ENCODE peak calls at places on chromosome 5, in nine cellular contexts. J is cardiac muscle cell; B is psoas muscle; R is H1; U is mesenchymal stem cell; O is astrocyte; X is effector memory CD4-positive, alpha-beta T cell; W is tibial artery; G is spleen. S is an unnamed sample.

GRCh38 chr5:171351674-171352073 is 36.0 kb upstream of the NPM1 start:
- DNase-seq in J (no peak), B (no peak), R (no peak), U (no peak), O (no peak), X (no peak), W (no peak), G (no peak), S (no peak)

GRCh38 chr5:162323471-162323870 is 255.9 kb downstream of the GABRG2 start:
- DNase-seq in J (peak; percentile 7), B (no peak), R (no peak), U (peak; percentile 22), O (no peak), X (no peak), W (no peak), G (no peak), S (no peak)

GRCh38 chr5:19256036-19256435 is 732.0 kb downstream of the CDH18 start:
- DNase-seq in J (peak; percentile 16), B (no peak), R (no peak), U (no peak), O (peak; percentile 13), X (no peak), W (no peak), G (no peak), S (no peak)

GRCh38 chr5:135154197-135154596 is 120.2 kb upstream of the PITX1 start:
- DNase-seq in J (no peak), B (no peak), R (no peak), U (peak; percentile 37), O (no peak), X (no peak), W (no peak), G (no peak), S (no peak)

GRCh38 chr5:147417133-147417813 is 92.6 kb downstream of the DPYSL3 start:
- DNase-seq in J (no peak), B (peak; percentile 32), R (no peak), U (peak; percentile 70), O (peak; percentile 97), X (no peak), W (peak; percentile 77), G (no peak), S (no peak)

GRCh38 chr5:102649731-102650130 is 105.4 kb upstream of the PAM start:
- DNase-seq in J (no peak), B (no peak), R (no peak), U (no peak), O (peak; percentile 83), X (no peak), W (no peak), G (no peak), S (no peak)

GRCh38 chr5:75536147-75536546 is 24.5 kb downstream of the POLK start:
- DNase-seq in J (no peak), B (no peak), R (no peak), U (no peak), O (no peak), X (no peak), W (no peak), G (no peak), S (no peak)

GRCh38 chr5:36602711-36603321 is 3.6 kb upstream of the SLC1A3 start:
- DNase-seq in J (peak; percentile 43), B (no peak), R (no peak), U (no peak), O (no peak), X (no peak), W (no peak), G (no peak), S (peak; percentile 31)

GRCh38 chr5:85576666-85577065 is 1041.1 kb upstream of the COX7C start:
- DNase-seq in J (no peak), B (no peak), R (no peak), U (peak; percentile 26), O (no peak), X (no peak), W (no peak), G (no peak), S (no peak)

GRCh38 chr5:23627976-23628375 is 120.6 kb downstream of the PRDM9 start:
- DNase-seq in J (no peak), B (no peak), R (no peak), U (no peak), O (no peak), X (no peak), W (no peak), G (no peak), S (no peak)

GRCh38 chr5:175542232-175542965 is 64.0 kb downstream of the SFXN1 start:
- DNase-seq in J (no peak), B (no peak), R (no peak), U (no peak), O (no peak), X (no peak), W (no peak), G (no peak), S (no peak)

GRCh38 chr5:97101189-97101910 is 41.1 kb downstream of the LIX1 start:
- DNase-seq in J (no peak), B (no peak), R (no peak), U (peak; percentile 34), O (peak; percentile 25), X (no peak), W (no peak), G (no peak), S (no peak)

GRCh38 chr5:71482132-71482531 is 26.7 kb downstream of the BDP1 start:
- DNase-seq in J (no peak), B (no peak), R (no peak), U (peak; percentile 28), O (peak; percentile 41), X (no peak), W (no peak), G (no peak), S (no peak)

GRCh38 chr5:96968074-96968473 is 32.2 kb downstream of the LNPEP start:
- DNase-seq in J (no peak), B (no peak), R (no peak), U (peak; percentile 69), O (peak; percentile 68), X (no peak), W (no peak), G (no peak), S (no peak)

GRCh38 chr5:116492016-116492623 is 82.5 kb downstream of the SEMA6A start:
- DNase-seq in J (peak; percentile 30), B (no peak), R (no peak), U (peak; percentile 93), O (peak; percentile 92), X (no peak), W (no peak), G (no peak), S (no peak)

GRCh38 chr5:118722165-118723020 is 266.0 kb downstream of the DTWD2 start:
- DNase-seq in J (no peak), B (no peak), R (no peak), U (no peak), O (no peak), X (no peak), W (no peak), G (no peak), S (no peak)

GRCh38 chr5:141489841-141490240 is 960 bp downstream of the PCDHGC5 start:
- DNase-seq in J (no peak), B (no peak), R (no peak), U (no peak), O (no peak), X (no peak), W (no peak), G (no peak), S (no peak)
- H3K4me3 ChIP-seq in J (no peak overlapping the region), B (no peak overlapping the region), R (no peak overlapping the region), U (no peak overlapping the region), O (peak overlapping the region; percentile 39), X (no peak overlapping the region), W (no peak overlapping the region), G (no peak overlapping the region), S (no peak overlapping the region)

GRCh38 chr5:1983401-1983800 is 100.7 kb upstream of the IRX4 start:
- DNase-seq in J (no peak), B (no peak), R (no peak), U (no peak), O (no peak), X (no peak), W (no peak), G (no peak), S (no peak)

GRCh38 chr5:1983919-1984695 is 101.4 kb upstream of the IRX4 start:
- DNase-seq in J (no peak), B (no peak), R (no peak), U (no peak), O (no peak), X (no peak), W (no peak), G (no peak), S (peak; percentile 46)

GRCh38 chr5:1985781-1986180 is 103.1 kb upstream of the IRX4 start:
- DNase-seq in J (no peak), B (no peak), R (no peak), U (no peak), O (no peak), X (no peak), W (no peak), G (no peak), S (no peak)

DNA sequence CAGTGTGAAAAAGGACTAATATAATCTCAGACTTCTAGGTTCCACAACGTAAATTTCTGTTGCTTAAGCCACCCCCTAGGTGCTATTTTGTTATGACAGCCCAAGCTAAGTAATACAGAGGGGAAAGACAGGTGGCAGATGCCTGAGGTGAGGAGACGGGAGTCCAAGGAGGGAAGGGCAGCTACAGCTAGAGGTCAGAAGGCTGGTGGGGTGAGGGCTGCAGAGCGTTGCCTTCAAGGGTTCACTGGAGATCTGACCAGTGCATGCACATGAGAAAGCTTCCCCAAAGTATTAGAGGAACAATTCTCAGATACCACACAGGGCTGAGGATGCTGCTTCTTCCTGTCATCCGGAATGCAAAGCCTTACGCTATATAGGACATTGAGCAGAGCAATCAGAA is 104.7 kb upstream of the IRX4 start:
- DNase-seq in J (no peak), B (no peak), R (no peak), U (no peak), O (no peak), X (no peak), W (no peak), G (no peak), S (no peak)
- H3K27me3 ChIP-seq in J (no peaks in the 10 kb centered on the region), B (peaks cover 2% of the 10 kb centered on the region), R (no peaks in the 10 kb centered on the region), U (no peaks in the 10 kb centered on the region), O (no peaks in the 10 kb centered on the region), X (peaks cover 3% of the 10 kb centered on the region), W (no peaks in the 10 kb centered on the region), G (no peaks in the 10 kb centered on the region), S (no peaks in the 10 kb centered on the region)

DNA sequence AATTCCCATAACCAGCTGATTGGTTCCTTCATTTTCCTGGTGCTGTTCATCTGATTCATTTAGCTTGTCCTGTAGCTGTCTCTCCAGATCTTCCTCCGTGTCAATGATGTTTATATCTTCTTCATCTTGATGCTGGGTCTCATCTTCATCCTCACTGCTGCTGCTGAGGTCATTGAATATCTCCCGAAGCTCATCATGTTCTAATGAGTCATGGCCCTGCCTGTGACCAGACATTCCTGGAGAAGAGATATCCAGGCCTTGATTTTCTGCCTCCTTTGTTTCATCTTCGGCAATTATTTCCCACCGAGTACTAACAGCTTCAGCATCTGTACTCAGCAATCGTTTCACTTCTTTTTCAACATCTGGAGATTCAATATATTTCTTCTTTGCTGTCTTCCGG is 1.4 kb downstream of the TAF7 start:
- DNase-seq in J (no peak), B (no peak), R (no peak), U (no peak), O (no peak), X (no peak), W (no peak), G (no peak), S (no peak)
- H3K4me3 ChIP-seq in J (peak overlapping the region; percentile 74), B (peak overlapping the region; percentile 81), R (peak overlapping the region; percentile 14), U (no peak overlapping the region), O (peak overlapping the region; percentile 89), X (no peak overlapping the region), W (no peak overlapping the region), G (no peak overlapping the region), S (no peak overlapping the region)

DNA sequence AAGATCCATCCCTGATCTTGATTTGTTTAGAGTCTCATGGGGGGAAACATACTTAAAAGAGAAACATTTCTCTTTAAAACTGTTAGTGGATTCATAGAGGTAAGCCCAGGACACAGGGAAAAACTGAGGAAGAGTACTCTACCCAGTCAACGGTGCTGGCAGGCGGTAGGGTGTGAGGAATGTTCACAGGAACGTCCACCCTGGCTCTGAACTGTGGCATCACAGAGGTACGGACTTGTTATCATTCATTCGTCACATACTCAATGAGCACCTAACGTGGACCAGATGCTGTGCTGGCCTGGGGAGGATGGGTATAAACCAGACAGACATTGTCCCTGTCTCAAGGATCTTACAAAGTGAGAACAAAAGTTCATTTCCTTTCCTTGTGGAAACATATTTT is 18.8 kb upstream of the PPARGC1B start:
- DNase-seq in J (no peak), B (no peak), R (no peak), U (no peak), O (no peak), X (no peak), W (no peak), G (no peak), S (no peak)
- H3K27me3 ChIP-seq in J (no peaks in the 10 kb centered on the region), B (no peaks in the 10 kb centered on the region), R (no peaks in the 10 kb centered on the region), U (peaks cover 29% of the 10 kb centered on the region), O (peaks cover 39% of the 10 kb centered on the region), X (no peaks in the 10 kb centered on the region), W (no peaks in the 10 kb centered on the region), G (no peaks in the 10 kb centered on the region), S (no peaks in the 10 kb centered on the region)

S was measured in H7.